ENCODE peak calls at places on chromosomes 7 and 10, in ten cellular contexts. C is iPS DF 19.7; W is AG20443; I is activated CD8-positive, alpha-beta memory T cell treated with anti-CD3 and anti-CD28 coated beads, Interleukin-2, amount 50 U/mL, for 48 hours; B is M059J; V is ACHN; Z is iPS-NIHi11; D is NCI-H1436; O is LoVo; Q is Calu3. X is an unnamed sample.

GRCh38 chr7:130210181-130210935 is 2.7 kb downstream of the SSMEM1 start:
- DNase-seq in C (no peak), D (no peak), I (no peak), Z (no peak), B (peak; percentile 76), V (no peak), O (no peak), W (peak; percentile 65), Q (no peak), X (no peak)

GRCh38 chr10:20855398-20856038 is 41.6 kb downstream of the NEBL start:
- DNase-seq in I (no peak), Q (no peak), D (peak; percentile 11), B (peak; percentile 4), O (no peak), V (peak; percentile 29), W (peak; percentile 12), C (no peak), Z (no peak), X (no peak)

GRCh38 chr7:36967387-36967786 is 243.1 kb upstream of the AOAH start:
- DNase-seq in V (peak; percentile 80), D (no peak), O (peak; percentile 76), Z (peak; percentile 80), W (peak; percentile 85), Q (peak; percentile 75), I (no peak), C (peak; percentile 63), B (peak; percentile 67), X (no peak)

GRCh38 chr10:15784662-15785300 is 65.1 kb upstream of the ITGA8 start:
- DNase-seq in B (peak; percentile 25), I (no peak), V (no peak), W (no peak), Z (no peak), D (no peak), O (no peak), C (peak; percentile 5), Q (no peak), X (no peak)

GRCh38 chr7:156842317-156842716 is 50.7 kb downstream of the LMBR1 start:
- DNase-seq in W (no peak), Z (no peak), D (no peak), V (no peak), O (no peak), Q (no peak), C (no peak), B (no peak), I (no peak), X (no peak)

GRCh38 chr10:11276475-11276990 is 258.9 kb downstream of the CELF2 start:
- DNase-seq in Z (no peak), V (no peak), W (no peak), B (no peak), I (no peak), Q (no peak), C (no peak), D (no peak), O (no peak), X (no peak)

GRCh38 chr7:113774182-113774807 is 144.5 kb downstream of the PPP1R3A start:
- DNase-seq in Z (peak; percentile 25), W (peak; percentile 47), I (no peak), B (peak; percentile 63), O (peak; percentile 41), V (peak; percentile 68), D (peak; percentile 39), C (no peak), Q (peak; percentile 29), X (no peak)

GRCh38 chr7:80659120-80660055 is 20.9 kb downstream of the CD36 start:
- DNase-seq in D (peak; percentile 34), I (no peak), Z (peak; percentile 23), Q (no peak), C (no peak), W (peak; percentile 30), O (peak; percentile 68), V (peak; percentile 56), B (peak; percentile 49), X (no peak)

GRCh38 chr7:12573885-12574284 is 3.4 kb downstream of the SCIN start:
- DNase-seq in O (no peak), W (no peak), V (no peak), D (no peak), C (no peak), B (no peak), Z (no peak), I (no peak), Q (no peak), X (no peak)

GRCh38 chr10:100755821-100756220 is 10.4 kb downstream of the PAX2 start:
- DNase-seq in Q (no peak), W (no peak), I (no peak), C (no peak), V (no peak), O (no peak), B (no peak), D (no peak), Z (no peak), X (no peak)

GRCh38 chr10:98411166-98411565 is 3.8 kb downstream of the PYROXD2 start:
- DNase-seq in D (no peak), V (no peak), Q (no peak), C (no peak), I (no peak), Z (no peak), B (no peak), O (no peak), W (no peak), X (no peak)

GRCh38 chr7:23012797-23013714 is 874 bp downstream of the HYCC1 start:
- DNase-seq in Q (peak; percentile 29), V (peak; percentile 58), B (peak; percentile 55), I (peak; percentile 65), C (no peak), Z (peak; percentile 20), O (no peak), W (peak; percentile 23), D (no peak), X (no peak)

GRCh38 chr10:75396861-75397570 is 4.5 kb downstream of the ZNF503 start:
- DNase-seq in V (no peak), I (no peak), Z (peak; percentile 70), B (no peak), W (peak; percentile 48), O (no peak), D (no peak), Q (no peak), C (no peak), X (no peak)

GRCh38 chr10:68346774-68347173 is 14.0 kb upstream of the PBLD start:
- DNase-seq in Z (no peak), Q (no peak), B (no peak), O (no peak), C (no peak), D (no peak), I (no peak), V (no peak), W (no peak), X (no peak)

GRCh38 chr10:103504181-103504783 is 10.8 kb downstream of the NEURL1 start:
- DNase-seq in C (no peak), Q (peak; percentile 59), V (peak; percentile 98), W (no peak), B (peak; percentile 98), D (no peak), I (peak; percentile 59), Z (no peak), O (peak; percentile 78), X (no peak)

GRCh38 chr10:46524471-46525176 is 31.8 kb downstream of the GPRIN2 start:
- DNase-seq in W (peak; percentile 60), B (peak; percentile 100), Q (peak; percentile 67), O (no peak), Z (no peak), C (no peak), V (peak; percentile 28), I (peak; percentile 50), D (no peak), X (no peak)

GRCh38 chr7:158023563-158024350 is 563.9 kb downstream of the PTPRN2 start:
- DNase-seq in O (no peak), Z (no peak), D (no peak), B (no peak), I (no peak), W (no peak), V (no peak), Q (no peak), C (no peak), X (peak; percentile 42)

X was measured in type B pancreatic cell.